ENCODE peak calls at places on chromosomes 1 and 21, in eight cellular contexts. H is K562, J is HCT116, G is GM23338, X is SK-N-SH, D is GM12878, Z is H1, K is HepG2. L is an unnamed sample.
A peak's percentile ranks its signal among the peaks of the same experiment; 100 is the strongest.

GRCh38 chr1:27001570-27002360 is 8.3 kb downstream of the TRNP1 start:
- DNase-seq in H (no peak), J (no peak), G (peak; percentile 40), X (no peak), D (peak; percentile 38), Z (no peak), K (peak; percentile 50), L (no peak)

GRCh38 chr1:243271990-243272389 is 16.1 kb downstream of the SDCCAG8 start:
- DNase-seq in H (no peak), J (no peak), G (no peak), X (no peak), D (no peak), Z (no peak), K (no peak), L (no peak)

GRCh38 chr21:15604424-15604823 is 125.4 kb upstream of the USP25 start:
- DNase-seq in H (no peak), J (no peak), G (peak; percentile 51), X (no peak), D (no peak), Z (no peak), K (no peak), L (peak; percentile 21)

GRCh38 chr1:47688631-47689296 is 250.9 kb downstream of the FOXD2 start:
- DNase-seq in H (no peak), J (no peak), G (no peak), X (peak; percentile 67), D (no peak), Z (no peak), K (no peak), L (no peak)

GRCh38 chr21:34886554-34887385 is 162.3 kb downstream of the RUNX1 start:
- DNase-seq in H (peak; percentile 41), J (no peak), G (peak; percentile 56), X (peak; percentile 54), D (no peak), Z (no peak), K (no peak), L (peak; percentile 57)

GRCh38 chr1:221315330-221315729 is 426.6 kb downstream of the DUSP10 start:
- DNase-seq in H (no peak), J (no peak), G (no peak), X (no peak), D (no peak), Z (no peak), K (no peak), L (no peak)

GRCh38 chr1:34780528-34780927 is 486 bp upstream of the GJB3 start:
- DNase-seq in H (no peak), J (no peak), G (no peak), X (no peak), D (no peak), Z (no peak), K (no peak), L (no peak)

GRCh38 chr1:203328714-203329122 is 22.2 kb downstream of the FMOD start:
- DNase-seq in H (peak; percentile 80), J (no peak), G (peak; percentile 64), X (peak; percentile 33), D (no peak), Z (no peak), K (peak; percentile 42), L (no peak)

GRCh38 chr21:42221581-42222345 is 2.8 kb downstream of the ABCG1 start:
- DNase-seq in H (no peak), J (no peak), G (no peak), X (no peak), D (no peak), Z (no peak), K (no peak), L (peak; percentile 69)

GRCh38 chr1:113615425-113615824 is 143.9 kb downstream of the PHTF1 start:
- DNase-seq in H (no peak), J (no peak), G (no peak), X (no peak), D (no peak), Z (no peak), K (no peak), L (no peak)

GRCh38 chr1:153548722-153549695 is at the start of gene S100A3:
- DNase-seq in H (no peak), J (no peak), G (no peak), X (no peak), D (no peak), Z (no peak), K (no peak), L (peak; percentile 86)

GRCh38 chr1:230972855-230973271 is 5.8 kb downstream of the TTC13 start:
- DNase-seq in H (no peak), J (no peak), G (no peak), X (no peak), D (peak; percentile 55), Z (no peak), K (peak; percentile 25), L (peak; percentile 19)

GRCh38 chr1:216723274-216723780 is at the start of gene ESRRG:
- DNase-seq in H (no peak), J (no peak), G (peak; percentile 91), X (peak; percentile 75), D (no peak), Z (peak; percentile 58), K (peak; percentile 1), L (no peak)

GRCh38 chr1:229318056-229318455 is 24.8 kb downstream of the CCSAP start:
- DNase-seq in H (no peak), J (no peak), G (no peak), X (no peak), D (no peak), Z (no peak), K (no peak), L (peak; percentile 7)

GRCh38 chr1:168742386-168742785 is 13.4 kb upstream of the DPT start:
- DNase-seq in H (no peak), J (no peak), G (no peak), X (no peak), D (no peak), Z (no peak), K (no peak), L (no peak)

GRCh38 chr1:204331275-204331674 is 28.5 kb downstream of the PLEKHA6 start:
- DNase-seq in H (no peak), J (no peak), G (no peak), X (no peak), D (no peak), Z (no peak), K (no peak), L (no peak)

GRCh38 chr1:179178965-179179364 is 50.5 kb downstream of the ABL2 start:
- DNase-seq in H (no peak), J (no peak), G (no peak), X (no peak), D (no peak), Z (no peak), K (no peak), L (peak; percentile 40)
- H3K4me2 ChIP-seq in H (no peak overlapping the region), J (no peak overlapping the region), G (no peak overlapping the region), X (peak overlapping the region; percentile 26), D (no peak overlapping the region), Z (no peak overlapping the region), K (no peak overlapping the region), L (no peak overlapping the region)

DNA sequence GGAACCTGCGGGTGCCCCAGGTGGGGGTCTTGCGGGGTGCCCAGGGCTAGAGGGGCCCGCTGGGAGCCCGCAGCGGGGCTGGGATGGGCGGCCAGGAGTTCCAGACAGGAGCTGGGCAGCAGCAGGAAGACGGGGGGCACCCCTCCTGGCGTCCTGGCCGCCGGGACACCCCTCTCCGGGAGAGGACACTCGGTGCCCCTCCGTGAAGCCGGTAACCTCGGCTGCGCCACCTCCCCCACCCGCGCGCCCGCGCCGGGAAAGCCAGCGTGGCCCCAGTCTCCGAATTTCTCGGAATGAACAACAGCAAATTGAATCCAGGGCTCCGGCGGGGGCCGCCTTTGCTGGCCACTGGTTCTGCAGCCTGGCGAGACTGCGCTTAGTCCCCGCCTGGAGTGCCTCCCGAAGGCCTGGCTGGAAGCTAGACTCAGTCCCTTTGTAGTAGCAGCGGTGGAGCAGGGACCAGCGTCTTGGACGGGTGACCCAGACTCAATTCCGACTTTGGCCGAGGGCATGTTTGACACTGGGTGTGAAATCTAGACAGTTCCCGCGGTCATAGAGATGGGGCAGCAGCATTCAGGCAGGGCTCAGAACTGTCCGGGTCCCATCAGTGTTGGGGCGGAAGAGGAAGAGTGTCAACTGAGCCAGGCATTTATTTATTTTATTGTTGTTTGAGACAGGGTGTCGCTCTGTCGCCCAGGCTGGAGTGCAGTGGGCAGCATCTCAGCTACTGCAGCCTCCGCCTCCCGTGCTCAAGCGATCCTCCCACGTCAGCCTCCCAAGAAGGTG is 766 bp downstream of the IFNGR2 start:
- DNase-seq in H (peak; percentile 71), J (no peak), G (peak; percentile 67), X (peak; percentile 76), D (no peak), Z (no peak), K (peak; percentile 26), L (peak; percentile 44)
- TF ChIP-seq POLR2AphosphoS5 in H (no peak), J (peak; percentile 34), G (no peak), X (no peak), D (peak; percentile 84), Z (peak; percentile 22), K (peak; percentile 53), L (no peak)

GRCh38 chr1:43454270-43455011 is 710 bp upstream of the HYI start:
- DNase-seq in H (peak; percentile 38), J (peak; percentile 56), G (peak; percentile 97), X (peak; percentile 81), D (peak; percentile 74), Z (peak; percentile 43), K (no peak), L (peak; percentile 86)

GRCh38 chr1:43452789-43453441 is 816 bp downstream of the HYI start:
- DNase-seq in H (peak; percentile 59), J (no peak), G (peak; percentile 74), X (no peak), D (no peak), Z (no peak), K (no peak), L (peak; percentile 55)

GRCh38 chr1:43455205-43455889 is 1.6 kb upstream of the HYI start:
- DNase-seq in H (no peak), J (no peak), G (no peak), X (no peak), D (no peak), Z (no peak), K (no peak), L (no peak)

GRCh38 chr1:43451701-43452532 is 1.8 kb downstream of the HYI start:
- DNase-seq in H (no peak), J (no peak), G (no peak), X (no peak), D (no peak), Z (no peak), K (no peak), L (no peak)

GRCh38 chr1:43453442-43454269 is at the start of gene HYI:
- DNase-seq in H (peak; percentile 63), J (peak; percentile 56), G (peak; percentile 95), X (peak; percentile 88), D (peak; percentile 44), Z (peak; percentile 60), K (no peak), L (peak; percentile 90)
- H3K4me3 ChIP-seq in H (no peak within 1 kb of the TSS), J (peak within 1 kb of the TSS; percentile 57), G (peak within 1 kb of the TSS; percentile 52), X (peak within 1 kb of the TSS; percentile 37), D (peak within 1 kb of the TSS; percentile 74), Z (peak within 1 kb of the TSS; percentile 65), K (no peak within 1 kb of the TSS), L (peak within 1 kb of the TSS; percentile 67)

DNA sequence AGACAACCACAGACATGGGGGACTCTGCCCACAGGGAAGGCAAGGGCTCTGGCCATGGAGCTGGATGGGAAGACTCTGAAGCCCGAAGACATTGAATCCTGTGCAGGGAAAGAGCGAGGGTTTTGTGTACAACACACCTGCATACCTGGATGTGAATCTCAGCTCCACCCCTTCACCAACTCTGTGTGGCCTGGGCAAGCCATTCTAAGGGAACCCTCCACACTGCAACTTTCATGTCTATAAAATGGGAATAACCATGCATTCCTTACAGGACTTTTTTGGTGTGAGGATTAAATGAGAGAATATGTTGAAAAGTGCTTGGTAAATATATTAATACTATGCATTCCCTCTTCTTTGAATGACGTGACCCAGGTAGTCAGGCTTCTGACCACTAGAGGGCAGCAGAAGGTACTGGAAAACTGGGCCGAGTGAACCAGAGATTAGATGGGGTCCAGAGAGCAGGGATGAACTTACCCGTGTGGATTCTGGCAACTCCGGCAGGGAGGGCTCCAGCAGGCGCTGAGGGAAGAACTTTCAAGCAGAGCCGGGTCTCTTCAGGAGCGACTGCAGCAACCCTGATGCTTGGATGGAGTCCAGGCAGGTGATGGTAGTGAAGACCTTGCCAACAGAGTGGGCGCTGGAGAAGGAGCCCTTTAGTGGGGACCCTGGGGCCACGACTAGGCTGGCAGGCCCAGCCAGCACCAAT is 908 bp upstream of the ELF3 start:
- DNase-seq in H (peak; percentile 90), J (peak; percentile 77), G (peak; percentile 92), X (peak; percentile 90), D (peak; percentile 25), Z (peak; percentile 38), K (peak; percentile 84), L (peak; percentile 60)
- H3K4me2 ChIP-seq in H (no peak overlapping the region), J (peak overlapping the region; percentile 99), G (peak overlapping the region; percentile 75), X (no peak overlapping the region), D (no peak overlapping the region), Z (peak overlapping the region; percentile 71), K (peak overlapping the region; percentile 77), L (no peak overlapping the region)